ENCODE peak calls at places on chromosomes 1 and 21, in four cellular contexts. One of them, this sample, is unnamed.

GRCh38 chr21:33980276-33980916 is 64.8 kb upstream of the ATP5PO start:
- DNase-seq in dorsolateral prefrontal cortex: no peak
- DNase-seq in AG04450: no peak
- DNase-seq in astrocyte of the spinal cord: no peak
- DNase-seq in this sample: peak; percentile 8

GRCh38 chr1:100252901-100253300 is 3.3 kb upstream of the DBT start:
- DNase-seq in dorsolateral prefrontal cortex: no peak
- DNase-seq in AG04450: no peak
- DNase-seq in astrocyte of the spinal cord: no peak
- DNase-seq in this sample: no peak

GRCh38 chr1:91766883-91767282 is 119.1 kb downstream of the TGFBR3 start:
- DNase-seq in dorsolateral prefrontal cortex: no peak
- DNase-seq in AG04450: no peak
- DNase-seq in astrocyte of the spinal cord: no peak
- DNase-seq in this sample: no peak

GRCh38 chr1:24416666-24417391 is 1.2 kb downstream of the NIPAL3 start:
- DNase-seq in dorsolateral prefrontal cortex: no peak
- DNase-seq in AG04450: peak; percentile 98
- DNase-seq in astrocyte of the spinal cord: peak; percentile 91
- DNase-seq in this sample: peak; percentile 94

GRCh38 chr1:184866991-184867788 is 107.1 kb downstream of the NIBAN1 start:
- DNase-seq in dorsolateral prefrontal cortex: no peak
- DNase-seq in AG04450: peak; percentile 81
- DNase-seq in astrocyte of the spinal cord: peak; percentile 98
- DNase-seq in this sample: peak; percentile 98

GRCh38 chr1:95974586-95974985 is 740.6 kb downstream of the RWDD3 start:
- DNase-seq in dorsolateral prefrontal cortex: no peak
- DNase-seq in AG04450: no peak
- DNase-seq in astrocyte of the spinal cord: peak; percentile 74
- DNase-seq in this sample: peak; percentile 2

GRCh38 chr1:6109688-6110087 is 64.0 kb downstream of the KCNAB2 start:
- DNase-seq in dorsolateral prefrontal cortex: no peak
- DNase-seq in AG04450: no peak
- DNase-seq in astrocyte of the spinal cord: no peak
- DNase-seq in this sample: no peak

GRCh38 chr1:16013908-16014258 is 4.0 kb downstream of the HSPB7 start:
- DNase-seq in dorsolateral prefrontal cortex: no peak
- DNase-seq in AG04450: no peak
- DNase-seq in astrocyte of the spinal cord: no peak
- DNase-seq in this sample: no peak

GRCh38 chr1:98903261-98903660 is 101.4 kb downstream of the PLPPR5 start:
- DNase-seq in dorsolateral prefrontal cortex: no peak
- DNase-seq in AG04450: peak; percentile 27
- DNase-seq in astrocyte of the spinal cord: peak; percentile 89
- DNase-seq in this sample: peak; percentile 92

GRCh38 chr1:183778006-183778405 is 26.9 kb upstream of the RGL1 start:
- DNase-seq in dorsolateral prefrontal cortex: no peak
- DNase-seq in AG04450: no peak
- DNase-seq in astrocyte of the spinal cord: no peak
- DNase-seq in this sample: peak; percentile 23

GRCh38 chr1:2566106-2567045 is 10.2 kb downstream of the TNFRSF14 start:
- DNase-seq in dorsolateral prefrontal cortex: no peak
- DNase-seq in AG04450: no peak
- DNase-seq in astrocyte of the spinal cord: no peak
- DNase-seq in this sample: no peak

GRCh38 chr1:113201560-113201959 is 128.6 kb downstream of the LRIG2 start:
- DNase-seq in dorsolateral prefrontal cortex: no peak
- DNase-seq in AG04450: no peak
- DNase-seq in astrocyte of the spinal cord: no peak
- DNase-seq in this sample: no peak

GRCh38 chr1:160724445-160725242 is 13.0 kb upstream of the CD48 start:
- DNase-seq in dorsolateral prefrontal cortex: no peak
- DNase-seq in AG04450: no peak
- DNase-seq in astrocyte of the spinal cord: no peak
- DNase-seq in this sample: no peak

GRCh38 chr1:88976235-88976634 is 16.2 kb downstream of the KYAT3 start:
- DNase-seq in dorsolateral prefrontal cortex: no peak
- DNase-seq in AG04450: no peak
- DNase-seq in astrocyte of the spinal cord: no peak
- DNase-seq in this sample: no peak

GRCh38 chr1:19199393-19200280 is 10.4 kb downstream of the UBR4 start:
- DNase-seq in dorsolateral prefrontal cortex: no peak
- DNase-seq in AG04450: no peak
- DNase-seq in astrocyte of the spinal cord: no peak
- DNase-seq in this sample: no peak

GRCh38 chr1:232369451-232369850 is 260.5 kb downstream of the SIPA1L2 start:
- DNase-seq in dorsolateral prefrontal cortex: no peak
- DNase-seq in AG04450: no peak
- DNase-seq in astrocyte of the spinal cord: no peak
- DNase-seq in this sample: peak; percentile 40

GRCh38 chr1:20381045-20381641 is 90.5 kb downstream of the VWA5B1 start:
- DNase-seq in dorsolateral prefrontal cortex: no peak
- DNase-seq in AG04450: no peak
- DNase-seq in astrocyte of the spinal cord: no peak
- DNase-seq in this sample: no peak
- H3K4me3 ChIP-seq in dorsolateral prefrontal cortex: no peak overlapping the region
- H3K4me3 ChIP-seq in AG04450: no peak overlapping the region
- H3K4me3 ChIP-seq in astrocyte of the spinal cord: no peak overlapping the region
- H3K4me3 ChIP-seq in this sample: no peak overlapping the region

DNA sequence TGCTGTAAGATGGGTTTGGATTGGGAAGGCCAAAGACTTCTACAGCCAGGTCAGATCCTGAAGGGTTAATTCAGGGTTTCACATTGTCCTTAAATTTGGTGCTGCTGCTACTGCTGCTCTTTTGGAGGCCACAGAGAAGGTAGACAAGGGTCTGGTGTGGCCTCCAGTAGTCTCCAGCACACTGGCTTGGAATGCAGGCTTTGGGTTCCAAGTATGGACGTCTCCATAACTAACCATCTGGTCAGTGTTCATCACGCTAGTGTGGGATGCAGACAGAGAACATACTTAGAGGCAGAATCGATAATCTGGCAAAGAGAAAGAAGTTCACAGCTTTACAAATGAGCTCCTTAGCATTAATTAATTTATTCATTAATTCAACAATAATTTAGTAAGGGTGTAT is 154.1 kb downstream of the ZBTB18 start:
- DNase-seq in dorsolateral prefrontal cortex: no peak
- DNase-seq in AG04450: no peak
- DNase-seq in astrocyte of the spinal cord: no peak
- DNase-seq in this sample: no peak
- H3K4me3 ChIP-seq in dorsolateral prefrontal cortex: no peak overlapping the region
- H3K4me3 ChIP-seq in AG04450: no peak overlapping the region
- H3K4me3 ChIP-seq in astrocyte of the spinal cord: no peak overlapping the region
- H3K4me3 ChIP-seq in this sample: no peak overlapping the region

GRCh38 chr1:66335125-66335524 is 198.8 kb upstream of the SGIP1 start:
- DNase-seq in dorsolateral prefrontal cortex: no peak
- DNase-seq in AG04450: no peak
- DNase-seq in astrocyte of the spinal cord: no peak
- DNase-seq in this sample: no peak
- H3K4me3 ChIP-seq in dorsolateral prefrontal cortex: peak overlapping the region; percentile 48
- H3K4me3 ChIP-seq in AG04450: no peak overlapping the region
- H3K4me3 ChIP-seq in astrocyte of the spinal cord: no peak overlapping the region
- H3K4me3 ChIP-seq in this sample: peak overlapping the region; percentile 59

DNA sequence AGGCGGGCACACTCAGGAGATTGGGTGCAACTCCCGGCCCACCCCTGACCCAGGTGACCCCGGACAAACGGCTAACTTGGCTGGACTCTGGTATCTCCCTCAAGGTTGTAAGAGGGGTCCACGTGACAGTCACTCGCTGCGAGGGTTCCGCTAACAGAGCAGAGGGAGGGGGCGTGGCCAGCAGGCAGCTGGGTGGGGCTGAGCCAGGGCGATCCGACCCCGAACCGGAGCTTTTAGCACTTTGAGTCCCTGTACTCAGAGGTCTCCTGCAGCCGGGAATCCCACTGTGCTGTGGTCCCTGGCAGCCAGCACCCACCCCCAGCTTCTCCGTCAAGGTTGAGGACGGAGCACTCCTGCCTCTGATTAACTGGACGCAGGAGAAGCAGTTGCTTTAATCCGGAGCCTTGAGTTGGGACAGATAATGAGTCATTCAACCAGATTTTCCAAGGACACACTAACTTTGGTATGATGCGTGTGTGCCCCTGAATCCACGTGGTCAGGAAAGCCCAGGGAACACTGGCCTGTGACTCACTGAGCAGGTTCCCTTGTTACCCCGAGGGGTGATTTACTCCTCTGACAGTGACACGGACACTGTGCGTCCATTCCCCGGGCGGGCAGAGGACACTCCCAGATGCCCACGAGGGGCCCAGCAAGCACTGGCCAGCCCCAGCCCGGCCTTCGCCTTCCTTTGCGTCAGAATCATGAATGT is 16.8 kb downstream of the TRPM2 start:
- DNase-seq in dorsolateral prefrontal cortex: no peak
- DNase-seq in AG04450: no peak
- DNase-seq in astrocyte of the spinal cord: no peak
- DNase-seq in this sample: peak; percentile 3
- H3K4me3 ChIP-seq in dorsolateral prefrontal cortex: no peak overlapping the region
- H3K4me3 ChIP-seq in AG04450: no peak overlapping the region
- H3K4me3 ChIP-seq in astrocyte of the spinal cord: no peak overlapping the region
- H3K4me3 ChIP-seq in this sample: no peak overlapping the region